ENCODE peak calls at places on chromosomes 5 and 9, in ten cellular contexts. E is aorta; L is endothelial cell; M is NCI-H2029; F is KG1; P is Right ventricle myocardium superior; K is HTR-8/SVneo; I is stimulated activated CD4-positive, alpha-beta T cell treated with anti-CD3 and anti-CD28 coated beads, TNF-alpha, amount 100 ng/mL, for 1 hour; J is Kasumi-1; R is GF-D8. D is an unnamed sample.

GRCh38 chr5:58617236-58617635 is 34.4 kb downstream of the RAB3C start:
- DNase-seq in E (no peak), L (no peak), M (no peak), F (no peak), P (no peak), K (no peak), I (no peak), J (no peak), R (no peak), D (no peak)

GRCh38 chr5:14721990-14722656 is 57.6 kb downstream of the OTULIN start:
- DNase-seq in E (no peak), L (no peak), M (no peak), F (no peak), P (no peak), K (no peak), I (no peak), J (no peak), R (no peak), D (no peak)

GRCh38 chr9:38277601-38278200 is 114.8 kb upstream of the ALDH1B1 start:
- DNase-seq in E (no peak), L (no peak), M (no peak), F (no peak), P (no peak), K (no peak), I (no peak), J (no peak), R (no peak), D (no peak)

GRCh38 chr9:136777359-136777758 is 13.0 kb upstream of the LCN15 start:
- DNase-seq in E (peak), L (no peak), M (no peak), F (no peak), P (no peak), K (no peak), I (no peak), J (no peak), R (no peak), D (no peak)

GRCh38 chr5:179795863-179796833 is 2.4 kb downstream of the LTC4S start:
- DNase-seq in E (peak), L (peak), M (peak), F (peak), P (peak), K (peak), I (peak), J (peak), R (peak), D (no peak)

GRCh38 chr9:35406183-35406959 is 83.5 kb upstream of the RUSC2 start:
- DNase-seq in E (peak), L (peak), M (no peak), F (no peak), P (peak), K (no peak), I (no peak), J (no peak), R (no peak), D (no peak)

GRCh38 chr5:1963358-1963757 is 80.6 kb upstream of the IRX4 start:
- DNase-seq in E (no peak), L (no peak), M (no peak), F (no peak), P (no peak), K (no peak), I (no peak), J (no peak), R (no peak), D (no peak)

GRCh38 chr9:92385474-92385873 is 18.9 kb downstream of the OGN start:
- DNase-seq in E (no peak), L (no peak), M (peak), F (no peak), P (no peak), K (no peak), I (no peak), J (no peak), R (no peak), D (no peak)

GRCh38 chr5:160245506-160246100 is 16.3 kb downstream of the FABP6 start:
- DNase-seq in E (no peak), L (no peak), M (no peak), F (no peak), P (no peak), K (no peak), I (no peak), J (no peak), R (no peak), D (no peak)

GRCh38 chr5:55821731-55822512 is 29.2 kb upstream of the IL31RA start:
- DNase-seq in E (peak), L (peak), M (no peak), F (no peak), P (peak), K (no peak), I (no peak), J (no peak), R (no peak), D (no peak)

GRCh38 chr9:116166713-116167112 is 13.1 kb downstream of the PAPPA start:
- DNase-seq in E (no peak), L (no peak), M (no peak), F (no peak), P (no peak), K (no peak), I (no peak), J (no peak), R (no peak), D (no peak)

GRCh38 chr5:116234681-116235080 is 149.9 kb downstream of the COMMD10 start:
- DNase-seq in E (no peak), L (no peak), M (no peak), F (no peak), P (no peak), K (no peak), I (no peak), J (no peak), R (no peak), D (no peak)

GRCh38 chr5:141704782-141705297 is 22.8 kb upstream of the ARAP3 start:
- DNase-seq in E (no peak), L (no peak), M (no peak), F (no peak), P (no peak), K (no peak), I (no peak), J (no peak), R (no peak), D (no peak)

GRCh38 chr9:7094052-7094451 is 336.3 kb downstream of the KDM4C start:
- DNase-seq in E (no peak), L (peak), M (no peak), F (no peak), P (no peak), K (no peak), I (no peak), J (no peak), R (no peak), D (no peak)

GRCh38 chr5:125607018-125607417 is 816.2 kb upstream of the GRAMD2B start:
- DNase-seq in E (no peak), L (no peak), M (no peak), F (no peak), P (no peak), K (no peak), I (no peak), J (peak), R (no peak), D (no peak)

GRCh38 chr5:64592942-64593341 is 87.1 kb downstream of the RGS7BP start:
- DNase-seq in E (no peak), L (no peak), M (no peak), F (no peak), P (no peak), K (no peak), I (no peak), J (no peak), R (no peak), D (no peak)

GRCh38 chr5:39256472-39256871 is 37.1 kb upstream of the FYB1 start:
- DNase-seq in E (no peak), L (no peak), M (no peak), F (no peak), P (no peak), K (peak), I (no peak), J (no peak), R (no peak), D (peak)

GRCh38 chr9:34659592-34660253 is 2.7 kb downstream of the CCL27 start:
- DNase-seq in E (no peak), L (no peak), M (no peak), F (no peak), P (no peak), K (no peak), I (no peak), J (no peak), R (no peak), D (no peak)

GRCh38 chr5:3904584-3904983 is 309.0 kb downstream of the IRX1 start:
- DNase-seq in E (no peak), L (no peak), M (no peak), F (no peak), P (no peak), K (no peak), I (no peak), J (no peak), R (no peak), D (no peak)

GRCh38 chr9:130446111-130446861 is 1.5 kb downstream of the ASS1 start:
- DNase-seq in E (peak), L (no peak), M (peak), F (no peak), P (peak), K (no peak), I (no peak), J (peak), R (no peak), D (no peak)

GRCh38 chr5:33611882-33612281 is 171.1 kb downstream of the TARS1 start:
- DNase-seq in E (no peak), L (no peak), M (no peak), F (no peak), P (no peak), K (no peak), I (no peak), J (no peak), R (no peak), D (no peak)

GRCh38 chr9:90612957-90613356 is 29.7 kb downstream of the DIRAS2 start:
- DNase-seq in E (no peak), L (no peak), M (no peak), F (no peak), P (no peak), K (no peak), I (no peak), J (no peak), R (no peak), D (no peak)